ENCODE peak calls at places on chromosomes 16 and 17, in eight cellular contexts. U is GM23338, G is GM12878, Q is K562, M is HCT116, I is HL-60, L is SK-N-SH, C is HepG2. Y is an unnamed sample.

GRCh38 chr17:50772251-50772650 is 4.9 kb upstream of the ANKRD40CL start:
- DNase-seq in Q (no peak), L (no peak), I (no peak), M (no peak), G (no peak), U (no peak), C (no peak), Y (no peak)

GRCh38 chr16:74650966-74651567 is 15.6 kb downstream of the RFWD3 start:
- DNase-seq in L (peak), C (peak), Q (no peak), G (no peak), M (peak), I (no peak), U (peak), Y (no peak)

GRCh38 chr17:81424613-81425017 is 29.4 kb downstream of the BAHCC1 start:
- DNase-seq in U (no peak), I (no peak), C (no peak), G (no peak), L (no peak), Q (no peak), M (no peak), Y (no peak)

GRCh38 chr17:40839194-40839593 is 16.8 kb upstream of the KRT10 start:
- DNase-seq in Q (no peak), L (no peak), U (no peak), I (no peak), G (no peak), M (no peak), C (no peak), Y (no peak)

GRCh38 chr16:86289304-86289703 is 221.0 kb upstream of the FOXF1 start:
- DNase-seq in M (no peak), L (no peak), C (no peak), U (no peak), Q (no peak), G (no peak), I (no peak), Y (no peak)

GRCh38 chr16:80105160-80105559 is 435.6 kb upstream of the DYNLRB2 start:
- DNase-seq in L (no peak), M (no peak), U (no peak), Q (no peak), G (no peak), I (no peak), C (no peak), Y (no peak)

GRCh38 chr17:29113334-29113733 is 66.9 kb downstream of the MYO18A start:
- DNase-seq in L (no peak), Q (no peak), U (peak), M (no peak), G (no peak), I (no peak), C (no peak), Y (no peak)

GRCh38 chr17:69130627-69131293 is 10.9 kb downstream of the ABCA6 start:
- DNase-seq in C (no peak), I (no peak), G (no peak), Q (no peak), M (no peak), L (no peak), U (no peak), Y (no peak)

GRCh38 chr17:67311551-67311950 is 54.8 kb downstream of the PSMD12 start:
- DNase-seq in M (no peak), U (peak), I (no peak), L (no peak), C (no peak), Q (no peak), G (no peak), Y (no peak)

GRCh38 chr16:85798901-85799496 is 345 bp downstream of the EMC8 start:
- DNase-seq in I (peak), C (no peak), L (peak), Q (peak), U (peak), G (no peak), M (no peak), Y (no peak)

GRCh38 chr16:72787130-72787518 is 260.8 kb downstream of the ZFHX3 start:
- DNase-seq in Q (no peak), U (no peak), L (no peak), G (no peak), I (no peak), M (no peak), C (no peak), Y (no peak)

GRCh38 chr16:62620259-62620658 is 584.0 kb upstream of the CDH8 start:
- DNase-seq in G (no peak), I (no peak), M (no peak), Q (no peak), C (no peak), U (no peak), L (no peak), Y (no peak)

GRCh38 chr17:28372203-28372944 is 880 bp downstream of the SARM1 start:
- DNase-seq in L (peak), Q (no peak), G (no peak), I (no peak), M (no peak), C (no peak), U (peak), Y (no peak)

GRCh38 chr17:39099686-39100293 is 51.6 kb downstream of the PLXDC1 start:
- DNase-seq in G (no peak), C (no peak), I (no peak), L (no peak), U (no peak), M (no peak), Q (no peak), Y (no peak)

GRCh38 chr17:7064248-7064647 is 15.8 kb downstream of the CLEC10A start:
- DNase-seq in Q (no peak), M (no peak), U (no peak), G (no peak), I (no peak), L (peak), C (no peak), Y (no peak)

GRCh38 chr17:29677139-29677834 is 54.6 kb upstream of the CORO6 start:
- DNase-seq in Q (no peak), G (no peak), I (no peak), L (no peak), U (no peak), M (no peak), C (no peak), Y (no peak)

GRCh38 chr16:53967172-53967571 is 263.2 kb downstream of the FTO start:
- DNase-seq in C (no peak), Q (no peak), I (no peak), G (no peak), M (no peak), U (no peak), L (no peak), Y (no peak)

GRCh38 chr17:2393954-2394749 is 6.7 kb downstream of the MNT start:
- DNase-seq in G (no peak), L (peak), I (no peak), C (no peak), U (peak), M (no peak), Q (no peak), Y (no peak)

GRCh38 chr16:26374279-26374925 is 682.6 kb downstream of the HS3ST4 start:
- DNase-seq in Q (no peak), C (no peak), I (no peak), G (no peak), L (no peak), M (no peak), U (no peak), Y (no peak)

GRCh38 chr16:82169861-82170845 is at the start of gene MPHOSPH6:
- DNase-seq in G (peak), C (peak), U (peak), I (peak), M (peak), L (peak), Q (peak), Y (no peak)

GRCh38 chr17:82283208-82283749 is 9.8 kb upstream of the CSNK1D start:
- DNase-seq in C (no peak), I (peak), G (no peak), M (no peak), U (no peak), Q (peak), L (peak), Y (no peak)

GRCh38 chr17:77382356-77382911 is 241.7 kb downstream of the SEC14L1 start:
- DNase-seq in U (no peak), I (no peak), L (no peak), Q (no peak), C (peak), M (no peak), G (no peak), Y (no peak)

GRCh38 chr17:83091257-83092141 is 12.1 kb downstream of the METRNL start:
- DNase-seq in I (no peak), C (peak), Q (no peak), M (no peak), L (no peak), G (no peak), U (no peak), Y (no peak)

GRCh38 chr17:44655983-44656700 is at the start of gene MEIOC:
- DNase-seq in Q (no peak), C (no peak), G (no peak), U (peak), M (no peak), I (peak), L (peak), Y (no peak)

GRCh38 chr17:4625181-4625601 is 16.3 kb downstream of the ALOX15 start:
- DNase-seq in U (peak), I (no peak), G (no peak), Q (no peak), M (no peak), L (no peak), C (no peak), Y (no peak)

GRCh38 chr16:54176376-54176901 is 110.1 kb downstream of the IRX3 start:
- DNase-seq in M (no peak), L (no peak), I (peak), G (no peak), C (peak), Q (no peak), U (peak), Y (no peak)

GRCh38 chr16:86975445-86975844 is 341.7 kb downstream of the C16orf95 start:
- DNase-seq in C (no peak), U (peak), Q (peak), L (peak), G (no peak), I (no peak), M (peak), Y (no peak)

GRCh38 chr17:47220531-47220999 is 11.4 kb downstream of the MYL4 start:
- DNase-seq in U (no peak), I (no peak), Q (no peak), C (no peak), G (no peak), L (no peak), M (no peak), Y (no peak)
- TF ChIP-seq POLR2AphosphoS5 in U (no peak), I (no peak), Q (no peak), C (no peak), G (no peak), L (no peak), M (no peak), Y (no peak)

GRCh38 chr16:58243528-58244004 is 45.7 kb upstream of the CSNK2A2 start:
- DNase-seq in L (no peak), M (no peak), G (peak), C (no peak), U (peak), I (no peak), Q (no peak), Y (no peak)
- TF ChIP-seq REST in L (no peak), M (no peak), G (no peak), C (no peak), U (no peak), I (no peak), Q (no peak), Y (no peak)

GRCh38 chr17:73194514-73195222 is 1.8 kb downstream of the COG1 start:
- DNase-seq in U (no peak), I (no peak), L (no peak), C (no peak), Q (no peak), M (no peak), G (no peak), Y (no peak)

GRCh38 chr17:73192894-73193701 is at the start of gene COG1:
- DNase-seq in I (peak), C (peak), L (peak), Q (peak), M (peak), G (no peak), U (peak), Y (no peak)

GRCh38 chr17:73189417-73190099 is 3.3 kb upstream of the COG1 start:
- DNase-seq in M (peak), U (peak), I (peak), C (peak), G (no peak), Q (no peak), L (peak), Y (peak)

GRCh38 chr17:73191443-73192218 is 1.2 kb upstream of the COG1 start:
- DNase-seq in L (peak), Q (peak), G (no peak), M (peak), C (peak), I (peak), U (peak), Y (no peak)

DNA sequence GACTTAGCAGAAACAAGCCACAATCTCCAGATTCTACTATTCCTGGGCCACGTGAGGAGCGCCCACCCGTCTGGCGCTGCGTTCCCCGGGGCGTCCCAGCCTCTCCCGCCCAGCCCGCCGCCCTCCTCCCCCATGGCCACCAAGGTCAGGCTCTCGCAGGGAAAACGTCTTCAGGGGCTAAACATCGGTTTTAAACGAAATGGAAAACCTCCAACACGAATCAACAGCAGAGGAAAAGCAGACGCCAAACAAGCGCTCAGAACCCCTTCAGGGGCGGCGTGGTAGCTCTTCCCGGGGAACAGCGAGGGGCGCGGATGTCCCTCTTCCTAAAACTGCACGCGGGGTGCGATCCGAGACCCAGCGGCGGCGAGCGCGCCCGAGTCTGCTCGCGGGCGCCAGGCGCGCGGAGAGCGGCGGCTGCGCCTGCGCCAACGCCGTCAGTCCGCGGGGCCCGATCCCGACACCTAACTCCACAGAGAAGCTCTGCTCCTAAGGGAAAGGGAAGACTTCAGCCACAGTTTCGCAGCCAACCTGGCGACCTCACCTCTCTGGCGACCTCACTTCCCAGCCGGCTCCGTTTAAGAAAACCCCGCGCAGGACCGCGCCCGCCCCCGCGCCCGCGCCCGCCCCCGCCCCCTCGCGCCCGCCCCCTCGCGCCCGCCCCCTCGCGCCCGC is 499 bp upstream of the COG1 start:
- DNase-seq in C (peak), M (peak), U (peak), L (peak), I (peak), Q (peak), G (no peak), Y (no peak)
- TF ChIP-seq POLR2AphosphoS5 in C (peak), M (peak), U (peak), L (peak), I (peak), Q (peak), G (peak), Y (peak)

DNA sequence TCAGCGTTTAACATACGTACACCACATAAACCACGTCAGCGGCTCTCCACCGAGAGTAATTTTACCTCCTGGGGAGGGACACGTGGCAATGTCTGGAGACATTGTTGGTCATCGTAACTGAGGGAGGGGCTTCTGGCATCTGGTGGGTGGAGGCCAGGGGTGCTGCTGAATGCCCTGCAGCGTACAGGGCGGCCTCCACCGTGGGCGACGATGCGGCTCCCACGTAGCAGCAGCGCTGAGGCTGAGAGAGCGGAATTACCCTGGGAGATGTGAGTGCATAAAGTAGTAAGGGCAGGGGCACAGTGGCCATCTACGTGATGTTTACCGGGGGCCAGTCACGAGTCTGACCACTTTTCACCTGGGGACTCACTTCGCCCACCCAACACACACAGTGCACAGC is 212.4 kb downstream of the RBFOX3 start:
- DNase-seq in I (no peak), Q (no peak), C (no peak), L (no peak), M (no peak), G (no peak), U (no peak), Y (no peak)
- TF ChIP-seq REST in I (no peak), Q (no peak), C (no peak), L (no peak), M (no peak), G (no peak), U (no peak), Y (no peak)

GRCh38 chr17:78766743-78767294 is 15.3 kb downstream of the CYTH1 start:
- DNase-seq in C (no peak), L (no peak), G (no peak), U (no peak), I (no peak), M (no peak), Q (no peak), Y (no peak)
- TF ChIP-seq POLR2AphosphoS5 in C (no peak), L (no peak), G (no peak), U (no peak), I (no peak), M (no peak), Q (no peak), Y (no peak)

GRCh38 chr16:88444826-88445582 is 8.1 kb upstream of the ZFPM1 start:
- DNase-seq in C (no peak), U (no peak), G (no peak), M (no peak), Q (peak), I (no peak), L (no peak), Y (no peak)
- TF ChIP-seq REST in C (no peak), U (no peak), G (no peak), M (no peak), Q (no peak), I (no peak), L (no peak), Y (no peak)

DNA sequence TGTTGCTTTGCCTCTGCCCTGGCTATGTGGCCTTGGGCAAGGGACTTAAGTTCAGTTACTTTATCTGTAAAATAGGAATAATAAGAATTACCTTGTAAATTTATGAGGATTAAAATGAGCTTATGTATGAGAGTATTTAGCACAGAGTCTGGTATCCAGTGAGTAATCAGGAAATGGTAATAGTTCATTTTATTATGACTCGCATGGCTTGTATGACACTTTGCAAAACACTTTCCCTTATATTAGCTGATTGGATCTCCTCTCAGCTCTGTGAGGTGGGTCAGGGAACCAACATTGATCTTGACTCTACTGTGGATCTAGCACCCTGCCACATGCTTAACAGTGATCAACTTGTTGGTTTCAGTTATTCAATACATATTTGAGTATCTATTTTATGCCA is 8.3 kb upstream of the CDH3 start:
- DNase-seq in Q (no peak), M (no peak), C (no peak), U (no peak), G (no peak), I (no peak), L (no peak), Y (no peak)
- TF ChIP-seq POLR2AphosphoS5 in Q (no peak), M (no peak), C (no peak), U (no peak), G (no peak), I (no peak), L (no peak), Y (no peak)

GRCh38 chr16:2585651-2586081 is 47.8 kb downstream of the PDPK1 start:
- DNase-seq in I (no peak), C (no peak), Q (no peak), U (no peak), M (no peak), L (no peak), G (no peak), Y (no peak)

GRCh38 chr16:2586241-2586640 is 48.4 kb downstream of the PDPK1 start:
- DNase-seq in M (no peak), I (no peak), L (peak), C (no peak), G (no peak), Q (peak), U (peak), Y (no peak)

GRCh38 chr16:2586901-2587480 is 49.2 kb downstream of the PDPK1 start:
- DNase-seq in L (no peak), C (no peak), M (no peak), I (no peak), U (no peak), Q (no peak), G (no peak), Y (no peak)

GRCh38 chr16:2587891-2588565 is 50.2 kb downstream of the PDPK1 start:
- DNase-seq in M (no peak), C (no peak), U (no peak), I (no peak), L (no peak), Q (no peak), G (no peak), Y (no peak)

DNA sequence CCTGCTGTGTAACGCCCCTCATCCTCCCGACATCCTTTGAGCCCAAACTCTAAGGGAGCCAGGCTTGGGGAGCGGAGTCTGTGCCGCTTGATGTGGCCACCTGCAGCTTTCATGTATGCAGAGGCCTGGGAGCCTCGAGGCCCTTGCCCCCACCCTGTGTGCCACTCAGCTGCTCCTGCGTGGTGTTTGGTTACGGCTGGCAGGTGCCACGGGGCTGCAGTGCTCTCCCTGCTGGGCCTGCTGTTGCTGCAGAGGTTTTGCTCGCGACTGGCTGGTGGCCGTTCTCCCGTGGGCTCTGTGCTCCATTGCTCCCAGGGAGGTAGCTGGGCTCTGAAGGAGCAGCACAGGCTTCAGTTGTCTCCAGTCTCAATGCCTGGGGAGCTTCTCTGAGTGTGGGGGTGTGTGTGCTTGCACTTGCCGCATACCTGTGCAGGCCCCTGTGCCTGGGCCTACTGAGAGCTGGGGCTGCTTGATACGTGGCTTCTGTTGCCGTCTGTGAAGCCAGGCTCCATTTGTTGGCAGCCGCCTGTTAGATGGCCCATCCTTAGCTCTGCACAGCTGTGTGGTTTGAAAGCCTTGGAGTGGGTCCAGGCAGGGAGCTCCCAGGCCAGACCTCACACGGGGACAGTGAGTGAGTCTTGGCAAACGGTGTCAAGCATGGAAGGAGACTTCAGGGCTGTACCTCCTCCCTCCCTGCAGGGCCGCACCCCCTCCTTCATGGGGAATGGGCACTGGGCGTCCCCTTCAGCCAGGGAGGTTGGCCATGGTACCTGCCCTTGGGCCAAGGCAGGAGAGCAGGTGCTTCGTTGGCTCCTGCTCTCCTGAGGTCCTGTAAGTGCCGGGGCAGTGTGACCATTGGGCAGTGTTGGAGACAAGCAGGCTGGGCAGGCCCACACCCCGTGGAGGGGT is 47.2 kb downstream of the PDPK1 start:
- DNase-seq in G (no peak), L (no peak), U (no peak), Q (no peak), C (no peak), I (no peak), M (no peak), Y (no peak)
- TF ChIP-seq REST in G (no peak), L (no peak), U (no peak), Q (no peak), C (no peak), I (no peak), M (no peak), Y (no peak)

Y was measured in Panc1.